ENCODE peak calls at places on chromosomes 13 and 19, in four cellular contexts. A is esophagus squamous epithelium, S is fibroblast of lung, G is left ventricle myocardium inferior. D is an unnamed sample. For H3K4me1, the result is how much of the 10 kb centered on the place peaks cover.

GRCh38 chr13:51895906-51896888 is 34.4 kb downstream of the CCDC70 start:
- DNase-seq in A (no peak), S (peak), G (peak), D (no peak)

GRCh38 chr19:52322429-52322828 is 13.6 kb upstream of the ZNF610 start:
- DNase-seq in S (no peak), A (no peak), G (no peak), D (no peak)

GRCh38 chr13:96785986-96786385 is 208.3 kb downstream of the OXGR1 start:
- DNase-seq in G (no peak), S (no peak), A (no peak), D (no peak)

GRCh38 chr19:15672580-15673175 is at the start of gene CYP4F12:
- DNase-seq in G (peak), S (no peak), A (peak), D (no peak)

GRCh38 chr19:45972081-45972943 is 1.4 kb downstream of the NOVA2 start:
- DNase-seq in G (peak), S (peak), A (no peak), D (no peak)

GRCh38 chr13:46542833-46543232 is 10.1 kb upstream of the LRCH1 start:
- DNase-seq in A (no peak), S (no peak), G (no peak), D (no peak)

GRCh38 chr19:42455621-42456081 is 12.9 kb upstream of the CXCL17 start:
- DNase-seq in S (no peak), G (no peak), A (no peak), D (no peak)

GRCh38 chr19:32498641-32499200 is 82.3 kb upstream of the PDCD5 start:
- DNase-seq in G (no peak), A (no peak), S (peak), D (no peak)

GRCh38 chr19:20923077-20923871 is at the start of gene ZNF85:
- DNase-seq in A (peak), G (peak), S (peak), D (peak)

GRCh38 chr13:113245858-113246791 is 36.7 kb downstream of the CUL4A start:
- DNase-seq in S (no peak), G (no peak), A (no peak), D (no peak)

GRCh38 chr13:107299717-107300116 is 731.8 kb upstream of the ARGLU1 start:
- DNase-seq in G (no peak), A (no peak), S (no peak), D (no peak)

GRCh38 chr13:26221721-26222522 is at the start of gene RNF6:
- DNase-seq in A (peak), G (peak), S (peak), D (peak)

GRCh38 chr13:50589651-50590054 is 253.8 kb downstream of the DLEU7 start:
- DNase-seq in A (no peak), S (peak), G (no peak), D (no peak)

GRCh38 chr19:3603121-3603841 is 3.4 kb downstream of the TBXA2R start:
- DNase-seq in G (no peak), S (no peak), A (no peak), D (no peak)

GRCh38 chr19:58380037-58380735 is 644 bp downstream of the ZNF837 start:
- DNase-seq in S (no peak), G (no peak), A (no peak), D (no peak)

GRCh38 chr19:32789429-32789828 is 69.9 kb downstream of the TDRD12 start:
- DNase-seq in S (no peak), G (no peak), A (no peak), D (no peak)

GRCh38 chr13:48415516-48415915 is 2.6 kb upstream of the LPAR6 start:
- DNase-seq in G (no peak), A (no peak), S (no peak), D (no peak)

GRCh38 chr19:4391701-4392543 is 8.4 kb downstream of the SH3GL1 start:
- DNase-seq in S (peak), G (peak), A (no peak), D (no peak)

GRCh38 chr19:29918891-29919290 is 23.1 kb upstream of the URI1 start:
- DNase-seq in G (no peak), A (no peak), S (no peak), D (no peak)

GRCh38 chr13:20140487-20140886 is 20.4 kb downstream of the GJA3 start:
- DNase-seq in G (no peak), A (no peak), S (no peak), D (no peak)

GRCh38 chr19:38705197-38706019 is 38.9 kb downstream of the CAPN12 start:
- DNase-seq in A (no peak), S (no peak), G (peak), D (no peak)

GRCh38 chr19:4368128-4368820 is 24.9 kb downstream of the MPND start:
- DNase-seq in G (no peak), A (no peak), S (peak), D (no peak)

GRCh38 chr19:58386166-58386575 is 898 bp upstream of the RPS5 start:
- DNase-seq in S (no peak), G (no peak), A (no peak), D (no peak)

GRCh38 chr19:1245884-1246816 is 2.2 kb upstream of the MIDN start:
- DNase-seq in A (no peak), S (no peak), G (peak), D (no peak)

GRCh38 chr19:50202399-50202798 is 1.0 kb upstream of the MYH14 start:
- DNase-seq in S (no peak), A (no peak), G (no peak), D (no peak)

GRCh38 chr13:49908637-49909036 is 27.5 kb downstream of the SPRYD7 start:
- DNase-seq in G (no peak), A (no peak), S (no peak), D (no peak)

GRCh38 chr13:109790951-109791605 is 4.7 kb upstream of the IRS2 start:
- DNase-seq in G (no peak), S (peak), A (no peak), D (no peak)

DNA sequence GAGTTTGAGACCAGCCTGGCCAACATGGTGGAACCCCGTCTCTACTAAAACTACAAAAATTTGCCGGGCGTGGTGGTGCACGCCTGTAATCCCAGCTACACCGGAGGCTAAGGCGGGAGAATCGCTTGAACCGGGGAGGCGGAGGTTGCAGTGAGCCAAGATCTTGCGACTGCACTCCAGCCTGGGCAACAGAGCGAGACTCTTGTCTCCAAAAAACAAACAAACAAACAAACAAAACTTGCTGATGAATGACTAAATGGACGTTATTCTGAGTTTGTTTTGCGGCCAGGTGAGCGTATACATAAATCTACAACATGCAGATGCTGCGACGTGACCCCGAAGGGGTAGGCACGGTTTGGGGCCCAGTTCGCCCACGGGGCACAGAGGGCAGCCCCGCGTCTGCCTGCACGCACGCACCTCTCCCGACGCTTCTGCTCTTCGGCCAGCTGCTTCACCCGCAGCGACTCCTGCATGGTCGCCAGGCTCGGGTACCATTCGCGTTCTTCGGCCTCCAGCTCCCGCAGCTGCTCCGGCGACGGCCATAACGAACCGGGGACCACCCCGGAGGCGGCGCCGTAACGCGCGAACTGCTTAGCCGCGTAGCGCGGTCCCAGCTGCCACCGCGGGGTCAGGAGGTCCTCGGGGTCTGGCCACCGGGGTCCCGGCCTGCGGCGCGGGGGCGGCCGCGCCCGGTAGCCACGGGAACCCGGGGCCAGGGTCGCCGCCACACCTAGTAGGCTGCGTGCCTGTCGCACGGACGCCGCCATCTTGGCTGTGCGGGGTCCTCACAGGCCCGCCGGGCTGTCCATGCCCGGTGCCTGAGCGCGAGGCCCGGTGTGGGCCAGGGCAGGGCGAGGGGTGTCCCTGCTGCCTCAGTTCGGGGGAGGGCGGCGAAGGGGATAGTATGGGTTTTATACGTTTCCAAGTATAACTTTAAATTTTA is at the start of gene GADD45GIP1:
- DNase-seq in A (no peak), G (peak), S (peak), D (no peak)
- H3K4me3 ChIP-seq in A (peak), G (peak), S (peak), D (peak)

GRCh38 chr13:71611292-71611691 is 255.7 kb downstream of the DACH1 start:
- DNase-seq in A (no peak), G (no peak), S (no peak), D (no peak)
- H3K4me1 ChIP-seq in A (under half), G (under half), S (under half), D (under half)

DNA sequence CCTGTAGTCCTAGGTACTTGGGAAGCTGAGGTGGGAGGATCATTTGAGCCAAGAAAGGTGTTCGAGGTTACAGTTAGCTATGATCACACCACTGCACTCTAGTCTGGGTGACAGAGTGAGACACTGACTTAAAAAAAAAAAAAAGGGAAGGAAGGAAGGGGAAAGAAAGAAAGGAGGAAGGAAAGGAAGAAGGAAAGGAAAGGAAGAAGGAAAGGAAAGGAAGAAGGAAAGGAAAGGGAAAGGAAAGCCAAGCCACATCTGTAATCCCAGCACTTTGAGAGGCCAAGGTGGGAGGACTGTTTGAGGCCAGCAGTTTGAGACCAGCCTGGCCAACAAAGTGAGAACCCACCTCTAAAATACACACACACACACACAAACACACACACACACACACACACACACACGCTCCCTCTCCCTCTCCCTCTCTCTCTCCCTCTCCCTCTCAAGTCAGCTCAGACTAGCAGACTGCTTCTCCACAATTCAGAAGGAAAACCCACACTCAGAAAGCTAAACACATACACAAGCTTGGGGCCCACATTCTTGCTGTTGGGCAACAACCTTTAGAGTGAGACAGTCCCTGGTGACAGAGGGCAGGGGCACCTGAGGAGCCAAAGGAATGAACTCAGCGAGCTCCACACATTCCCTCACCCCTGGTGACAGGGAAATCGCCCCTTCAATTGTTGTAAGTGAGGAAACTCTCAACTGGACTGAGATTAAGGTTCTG is 2.7 kb downstream of the ZNF709 start:
- DNase-seq in G (no peak), S (no peak), A (no peak), D (no peak)
- TF ChIP-seq CTCF in G (no peak), S (no peak), A (no peak), D (no peak)

DNA sequence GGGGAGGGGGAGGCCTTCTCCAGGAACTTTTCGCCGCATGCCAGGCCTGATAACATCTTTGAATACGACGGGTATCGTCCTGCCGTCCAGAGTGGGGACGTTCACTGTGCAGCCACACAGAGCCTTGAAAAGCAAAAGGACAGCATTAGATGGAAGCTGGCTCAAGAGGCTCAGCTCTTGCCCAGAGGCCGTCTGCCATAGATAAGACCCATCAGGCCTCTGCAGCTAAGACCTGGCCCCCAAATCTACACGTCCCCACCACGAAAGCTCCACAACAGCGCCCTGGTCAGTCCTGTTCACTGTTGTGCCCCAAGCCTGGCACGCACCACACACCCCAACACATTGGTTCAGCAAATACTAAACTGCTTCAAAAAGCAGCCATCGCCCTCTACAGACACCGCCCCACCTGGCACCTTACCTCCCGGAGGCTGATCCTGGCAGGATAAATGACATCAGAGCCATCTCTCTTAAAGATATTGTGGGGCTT is 2.1 kb downstream of the DNAJB1 start:
- DNase-seq in S (no peak), A (no peak), G (no peak), D (no peak)
- H3K4me3 ChIP-seq in S (peak), A (peak), G (peak), D (peak)

GRCh38 chr19:54469496-54469934 is 3.6 kb downstream of the CDC42EP5 start:
- DNase-seq in G (peak), S (no peak), A (no peak), D (no peak)
- H3K4me1 ChIP-seq in G (under half), S (under half), A (under half), D (under half)

DNA sequence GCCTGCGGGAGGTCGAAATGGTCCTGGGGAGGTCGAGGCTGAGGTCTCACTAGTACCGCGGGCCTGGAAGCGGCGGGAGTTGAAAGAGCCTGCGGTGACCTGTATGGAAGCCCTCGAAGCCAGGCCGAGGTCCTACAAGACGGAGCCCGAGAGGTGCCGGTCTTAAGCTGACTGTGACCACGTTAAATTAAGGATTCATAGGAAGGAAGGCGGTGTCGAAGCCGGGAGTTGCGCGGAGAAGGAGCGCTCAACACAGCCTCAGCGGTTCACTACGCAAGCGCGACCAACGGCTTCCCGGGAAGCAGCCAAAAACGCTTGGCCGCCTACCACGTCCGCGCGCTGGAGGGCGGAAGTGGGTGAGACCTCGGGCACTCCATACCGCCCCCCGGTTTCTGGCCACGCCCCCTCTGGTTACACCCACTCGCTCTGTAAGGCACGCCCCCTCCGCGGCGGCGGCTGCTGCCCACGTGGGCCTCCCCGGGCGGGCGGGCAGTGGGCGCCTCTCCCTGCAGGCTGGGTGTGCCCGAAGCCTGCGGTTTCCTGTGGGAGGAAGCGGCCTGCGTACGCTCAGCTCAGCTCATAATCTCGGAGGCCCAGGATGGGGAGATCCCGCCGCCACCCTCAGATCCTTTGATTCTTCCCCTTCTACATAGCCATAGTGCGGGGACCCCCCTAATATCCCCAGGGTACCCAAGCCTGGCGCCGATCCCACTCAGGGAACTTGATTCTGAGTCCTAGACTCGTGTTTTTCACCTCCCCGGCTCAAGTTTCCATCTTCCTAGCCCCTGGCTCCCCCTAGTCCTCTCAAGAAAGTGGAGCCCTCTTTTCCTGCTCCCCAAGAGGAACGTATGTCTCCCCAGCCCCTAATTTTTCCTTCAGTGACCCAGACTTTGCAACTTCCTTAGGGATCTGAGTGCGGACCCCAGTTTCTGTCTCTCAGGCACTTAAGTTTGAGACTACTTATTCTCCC is 3.4 kb upstream of the EMP3 start:
- DNase-seq in A (peak), G (peak), S (peak), D (peak)
- TF ChIP-seq CTCF in A (peak), G (no peak), S (no peak), D (no peak)

GRCh38 chr19:34275705-34276104 is 21.4 kb downstream of the GARRE1 start:
- DNase-seq in A (no peak), G (no peak), S (no peak), D (no peak)
- H3K4me3 ChIP-seq in A (no peak), G (no peak), S (no peak), D (no peak)

GRCh38 chr19:41308450-41309224 is 1.3 kb upstream of the CCDC97 start:
- DNase-seq in G (peak), A (peak), S (peak), D (peak)
- H3K4me1 ChIP-seq in G (half or more), A (under half), S (under half), D (under half)

GRCh38 chr19:17209126-17210036 is 5.8 kb upstream of the USE1 start:
- DNase-seq in G (no peak), A (no peak), S (peak), D (no peak)
- TF ChIP-seq CTCF in G (no peak), A (no peak), S (no peak), D (no peak)

DNA sequence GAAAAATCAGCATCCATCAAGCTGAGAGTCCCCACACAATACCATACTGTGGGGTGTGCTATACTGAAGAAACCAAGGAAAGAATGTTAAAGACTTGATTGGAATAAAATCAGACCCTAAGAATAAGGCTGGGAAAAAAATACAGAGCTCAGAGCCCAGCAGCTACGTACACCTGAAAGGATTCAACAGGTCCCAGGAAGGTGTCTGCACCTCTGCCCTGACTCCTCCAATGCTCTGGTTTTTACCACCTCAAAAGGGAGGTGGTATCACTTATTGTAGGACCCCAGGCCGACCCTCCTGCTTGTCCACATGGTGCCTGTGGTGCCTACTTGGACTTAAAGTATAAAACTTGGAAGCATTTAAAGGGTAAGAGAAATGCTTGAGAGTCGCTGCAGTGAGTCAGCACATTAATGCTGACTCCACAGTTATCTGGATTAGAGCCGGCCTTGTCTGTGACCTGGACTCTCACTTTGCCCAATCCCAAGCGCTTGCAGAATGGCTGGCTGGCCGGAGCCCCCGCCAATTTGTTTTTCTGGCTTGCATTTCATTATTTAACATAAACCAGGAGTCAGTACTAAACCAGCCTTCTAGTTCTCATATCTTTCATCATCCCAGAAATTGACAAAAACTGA is 110.1 kb downstream of the FGF14 start:
- DNase-seq in S (peak), A (no peak), G (no peak), D (no peak)
- H3K4me3 ChIP-seq in S (no peak), A (no peak), G (no peak), D (no peak)